ENCODE peak calls at places on chromosome X, in seven cellular contexts. One of them, this sample, is unnamed. For H3K9me3, the result is how much of the 10 kb centered on the place peaks cover.

GRCh38 chrX:15619053-15619772 is 18.5 kb upstream of the ACE2 start:
- DNase-seq in transverse colon: peak
- DNase-seq in AG04450: no peak
- DNase-seq in esophagus squamous epithelium: no peak
- DNase-seq in esophagus muscularis mucosa: no peak
- DNase-seq in heart left ventricle: no peak
- DNase-seq in astrocyte: peak
- DNase-seq in this sample: peak

GRCh38 chrX:111047575-111047974 is 48.4 kb upstream of the PAK3 start:
- DNase-seq in transverse colon: no peak
- DNase-seq in heart left ventricle: no peak
- DNase-seq in esophagus squamous epithelium: no peak
- DNase-seq in esophagus muscularis mucosa: no peak
- DNase-seq in astrocyte: no peak
- DNase-seq in AG04450: no peak
- DNase-seq in this sample: no peak

GRCh38 chrX:20320461-20321159 is 53.9 kb upstream of the RPS6KA3 start:
- DNase-seq in esophagus squamous epithelium: no peak
- DNase-seq in esophagus muscularis mucosa: no peak
- DNase-seq in AG04450: no peak
- DNase-seq in transverse colon: no peak
- DNase-seq in astrocyte: no peak
- DNase-seq in heart left ventricle: no peak
- DNase-seq in this sample: no peak

GRCh38 chrX:80486299-80486698 is 66.1 kb downstream of the TENT5D start:
- DNase-seq in astrocyte: no peak
- DNase-seq in heart left ventricle: no peak
- DNase-seq in esophagus muscularis mucosa: no peak
- DNase-seq in transverse colon: no peak
- DNase-seq in AG04450: no peak
- DNase-seq in esophagus squamous epithelium: no peak
- DNase-seq in this sample: no peak

GRCh38 chrX:34377645-34378044 is 245.5 kb upstream of the FAM47A start:
- DNase-seq in heart left ventricle: no peak
- DNase-seq in AG04450: no peak
- DNase-seq in esophagus muscularis mucosa: no peak
- DNase-seq in transverse colon: no peak
- DNase-seq in esophagus squamous epithelium: no peak
- DNase-seq in astrocyte: no peak
- DNase-seq in this sample: no peak

GRCh38 chrX:144388738-144389137 is 504.9 kb downstream of the UBE2NL start:
- DNase-seq in esophagus squamous epithelium: no peak
- DNase-seq in astrocyte: no peak
- DNase-seq in transverse colon: no peak
- DNase-seq in AG04450: no peak
- DNase-seq in esophagus muscularis mucosa: no peak
- DNase-seq in heart left ventricle: no peak
- DNase-seq in this sample: no peak

GRCh38 chrX:39982927-39983326 is 114.8 kb downstream of the BCOR start:
- DNase-seq in transverse colon: no peak
- DNase-seq in astrocyte: no peak
- DNase-seq in heart left ventricle: no peak
- DNase-seq in AG04450: no peak
- DNase-seq in esophagus squamous epithelium: no peak
- DNase-seq in esophagus muscularis mucosa: no peak
- DNase-seq in this sample: no peak

GRCh38 chrX:39196192-39197102 is 395.2 kb downstream of the MID1IP1 start:
- DNase-seq in heart left ventricle: no peak
- DNase-seq in astrocyte: peak
- DNase-seq in esophagus muscularis mucosa: no peak
- DNase-seq in AG04450: no peak
- DNase-seq in transverse colon: peak
- DNase-seq in esophagus squamous epithelium: no peak
- DNase-seq in this sample: no peak

GRCh38 chrX:129652565-129653169 is 2.1 kb downstream of the APLN start:
- DNase-seq in astrocyte: no peak
- DNase-seq in AG04450: no peak
- DNase-seq in esophagus muscularis mucosa: peak
- DNase-seq in transverse colon: no peak
- DNase-seq in esophagus squamous epithelium: no peak
- DNase-seq in heart left ventricle: no peak
- DNase-seq in this sample: no peak

GRCh38 chrX:107766470-107767140 is 9.0 kb downstream of the TSC22D3 start:
- DNase-seq in heart left ventricle: peak
- DNase-seq in astrocyte: peak
- DNase-seq in transverse colon: peak
- DNase-seq in AG04450: no peak
- DNase-seq in esophagus squamous epithelium: no peak
- DNase-seq in esophagus muscularis mucosa: no peak
- DNase-seq in this sample: no peak

GRCh38 chrX:97672608-97673007 is 788.9 kb downstream of the RPA4 start:
- DNase-seq in esophagus squamous epithelium: no peak
- DNase-seq in AG04450: no peak
- DNase-seq in esophagus muscularis mucosa: no peak
- DNase-seq in astrocyte: no peak
- DNase-seq in heart left ventricle: no peak
- DNase-seq in transverse colon: no peak
- DNase-seq in this sample: no peak

GRCh38 chrX:152405561-152405960 is 45.6 kb downstream of the GABRA3 start:
- DNase-seq in esophagus muscularis mucosa: no peak
- DNase-seq in heart left ventricle: no peak
- DNase-seq in esophagus squamous epithelium: no peak
- DNase-seq in astrocyte: peak
- DNase-seq in transverse colon: no peak
- DNase-seq in AG04450: no peak
- DNase-seq in this sample: no peak

GRCh38 chrX:77014655-77015377 is 432.4 kb upstream of the FGF16 start:
- DNase-seq in esophagus squamous epithelium: no peak
- DNase-seq in heart left ventricle: no peak
- DNase-seq in AG04450: no peak
- DNase-seq in astrocyte: no peak
- DNase-seq in esophagus muscularis mucosa: no peak
- DNase-seq in transverse colon: no peak
- DNase-seq in this sample: peak

GRCh38 chrX:16479206-16479869 is 170.6 kb upstream of the S100G start:
- DNase-seq in heart left ventricle: no peak
- DNase-seq in esophagus squamous epithelium: no peak
- DNase-seq in astrocyte: peak
- DNase-seq in AG04450: no peak
- DNase-seq in transverse colon: no peak
- DNase-seq in esophagus muscularis mucosa: no peak
- DNase-seq in this sample: no peak

DNA sequence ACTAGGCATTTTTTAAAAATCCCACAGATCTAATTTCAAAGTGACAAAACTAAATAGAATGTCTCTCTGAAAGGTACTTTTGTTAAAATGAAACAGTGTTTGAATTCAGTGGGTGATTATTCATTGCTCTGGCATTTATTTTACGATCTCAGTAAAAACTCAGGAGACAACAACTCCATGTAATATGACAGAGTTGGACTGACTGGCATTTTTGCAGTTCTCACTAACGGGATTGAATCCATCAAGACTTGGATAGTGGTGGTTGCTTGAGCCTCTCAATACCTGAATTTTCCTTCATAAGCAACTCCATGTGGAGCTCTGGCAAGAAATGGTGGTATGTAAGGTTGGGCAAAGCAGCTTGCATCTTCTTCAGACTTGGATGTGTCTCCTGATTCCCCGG is 72.6 kb downstream of the FRMPD4 start:
- DNase-seq in heart left ventricle: no peak
- DNase-seq in transverse colon: no peak
- DNase-seq in esophagus muscularis mucosa: no peak
- DNase-seq in esophagus squamous epithelium: no peak
- DNase-seq in AG04450: no peak
- DNase-seq in astrocyte: peak
- DNase-seq in this sample: no peak
- H3K4me3 ChIP-seq in heart left ventricle: no peak
- H3K4me3 ChIP-seq in transverse colon: no peak
- H3K4me3 ChIP-seq in esophagus muscularis mucosa: no peak
- H3K4me3 ChIP-seq in esophagus squamous epithelium: no peak
- H3K4me3 ChIP-seq in AG04450: no peak
- H3K4me3 ChIP-seq in astrocyte: peak
- H3K4me3 ChIP-seq in this sample: no peak

GRCh38 chrX:47915886-47916493 is 79.3 kb downstream of the ZNF81 start:
- DNase-seq in astrocyte: no peak
- DNase-seq in heart left ventricle: no peak
- DNase-seq in AG04450: no peak
- DNase-seq in esophagus squamous epithelium: no peak
- DNase-seq in esophagus muscularis mucosa: no peak
- DNase-seq in transverse colon: no peak
- DNase-seq in this sample: no peak
- H3K9me3 ChIP-seq in astrocyte: under half
- H3K9me3 ChIP-seq in heart left ventricle: under half
- H3K9me3 ChIP-seq in AG04450: under half
- H3K9me3 ChIP-seq in esophagus squamous epithelium: under half
- H3K9me3 ChIP-seq in esophagus muscularis mucosa: under half
- H3K9me3 ChIP-seq in transverse colon: under half
- H3K9me3 ChIP-seq in this sample: under half

DNA sequence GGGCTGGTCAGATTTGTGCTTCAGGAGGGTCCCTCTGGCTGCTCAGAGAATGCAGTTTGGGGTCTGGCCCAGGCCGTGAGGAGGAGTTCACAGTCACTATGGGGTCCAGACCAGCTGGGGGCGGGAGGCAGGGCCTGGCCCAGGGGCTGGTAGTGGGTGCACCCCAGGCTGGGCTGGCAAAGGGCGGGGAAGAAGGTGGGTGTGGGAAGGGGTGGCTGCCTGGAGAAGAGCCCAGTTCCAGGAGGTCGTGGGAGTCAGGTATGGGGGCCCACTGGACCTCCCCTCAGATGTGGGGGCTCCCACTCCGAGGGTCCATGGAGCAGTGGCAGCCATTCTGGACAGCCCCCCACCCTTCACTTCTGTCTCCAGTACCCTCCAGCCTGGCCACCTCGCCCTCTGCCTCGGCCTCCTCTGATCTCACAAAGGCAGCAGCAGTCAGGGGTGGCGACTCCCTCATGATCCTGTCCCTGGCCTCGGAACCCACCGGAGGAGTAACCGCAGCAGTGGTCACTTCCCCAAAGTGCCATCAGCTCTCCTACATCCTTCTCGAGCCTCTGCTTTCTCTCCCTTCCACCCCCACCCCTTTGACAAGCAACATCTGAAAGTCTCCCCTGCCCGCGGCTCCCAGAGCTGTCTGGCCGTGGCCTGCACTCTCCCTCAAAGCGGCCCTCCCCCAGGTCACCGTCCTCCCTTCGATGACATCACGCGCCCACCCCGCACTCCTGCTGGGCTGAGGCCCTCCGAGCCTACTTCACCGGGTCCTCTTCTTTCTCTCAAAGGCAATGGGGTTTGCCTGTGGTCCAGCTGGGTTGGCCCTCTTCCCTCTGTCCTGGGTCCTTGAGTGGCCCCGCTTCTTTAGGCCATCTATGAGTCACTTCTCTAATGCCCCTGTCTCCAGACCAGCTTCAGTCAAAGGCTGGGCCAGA is 1.7 kb upstream of the SLC6A8 start:
- DNase-seq in esophagus muscularis mucosa: no peak
- DNase-seq in AG04450: no peak
- DNase-seq in astrocyte: no peak
- DNase-seq in heart left ventricle: peak
- DNase-seq in esophagus squamous epithelium: no peak
- DNase-seq in transverse colon: peak
- DNase-seq in this sample: no peak
- H3K4me3 ChIP-seq in esophagus muscularis mucosa: no peak
- H3K4me3 ChIP-seq in AG04450: no peak
- H3K4me3 ChIP-seq in astrocyte: no peak
- H3K4me3 ChIP-seq in heart left ventricle: no peak
- H3K4me3 ChIP-seq in esophagus squamous epithelium: no peak
- H3K4me3 ChIP-seq in transverse colon: no peak
- H3K4me3 ChIP-seq in this sample: no peak

DNA sequence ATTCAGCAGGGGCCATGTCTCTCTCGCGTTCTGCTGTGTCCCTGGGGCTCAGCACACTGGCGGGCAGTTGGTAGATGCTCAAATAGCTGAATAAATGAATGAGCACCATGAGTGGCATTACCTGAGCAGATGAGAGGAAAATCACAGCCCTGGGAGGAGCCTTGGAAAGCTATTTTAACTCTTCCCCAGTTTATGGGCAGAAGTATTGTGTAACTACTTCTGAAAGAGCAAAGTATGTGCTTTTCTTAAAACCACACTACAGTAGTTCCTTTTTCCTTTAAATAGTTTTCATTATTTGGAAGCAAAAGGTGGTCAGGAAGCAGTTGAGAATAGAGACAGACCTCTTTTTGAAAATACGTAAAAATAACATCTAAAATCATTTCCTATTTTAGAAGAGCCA is 3.0 kb upstream of the PLAC1 start:
- DNase-seq in AG04450: no peak
- DNase-seq in esophagus muscularis mucosa: no peak
- DNase-seq in astrocyte: no peak
- DNase-seq in heart left ventricle: no peak
- DNase-seq in transverse colon: no peak
- DNase-seq in esophagus squamous epithelium: no peak
- DNase-seq in this sample: no peak
- H3K9me3 ChIP-seq in AG04450: under half
- H3K9me3 ChIP-seq in esophagus muscularis mucosa: under half
- H3K9me3 ChIP-seq in astrocyte: under half
- H3K9me3 ChIP-seq in heart left ventricle: under half
- H3K9me3 ChIP-seq in transverse colon: under half
- H3K9me3 ChIP-seq in esophagus squamous epithelium: under half
- H3K9me3 ChIP-seq in this sample: under half

DNA sequence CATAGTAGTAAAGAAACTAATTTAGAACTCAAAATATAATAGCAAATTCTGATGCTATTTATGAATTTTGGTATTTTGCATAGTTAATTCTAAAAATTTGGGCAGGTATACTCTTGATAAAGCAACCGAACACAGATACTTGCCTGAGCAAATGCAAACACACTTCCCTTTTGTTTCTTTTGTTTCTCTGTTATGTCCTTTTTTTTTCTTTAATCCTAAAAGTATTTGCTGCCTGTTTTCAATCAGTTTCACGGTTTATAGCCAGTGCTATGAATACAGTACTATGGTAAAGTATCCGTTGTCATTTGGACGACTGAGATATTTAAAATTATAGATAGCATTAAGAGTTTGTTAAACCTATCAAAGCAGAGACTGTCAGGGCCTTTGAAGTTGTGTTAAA is 84.3 kb upstream of the HPRT1 start:
- DNase-seq in AG04450: no peak
- DNase-seq in esophagus muscularis mucosa: no peak
- DNase-seq in esophagus squamous epithelium: no peak
- DNase-seq in transverse colon: no peak
- DNase-seq in heart left ventricle: no peak
- DNase-seq in astrocyte: no peak
- DNase-seq in this sample: no peak
- H3K4me3 ChIP-seq in AG04450: no peak
- H3K4me3 ChIP-seq in esophagus muscularis mucosa: no peak
- H3K4me3 ChIP-seq in esophagus squamous epithelium: no peak
- H3K4me3 ChIP-seq in transverse colon: no peak
- H3K4me3 ChIP-seq in heart left ventricle: no peak
- H3K4me3 ChIP-seq in astrocyte: peak
- H3K4me3 ChIP-seq in this sample: no peak

This sample was measured in Caco-2.